ENCODE peak calls at places on chromosomes 4 and X, in nine cellular contexts. U is Right ventricle myocardium superior; N is activated T-cell treated with anti-CD3 and anti-CD28 coated beads, Interleukin-2, amount 50 U/mL, for 48 hours; S is mesendoderm; X is aorta; O is iPS-NIHi11; E is effector CD4-positive, alpha-beta T cell; C is cardiac muscle cell; W is breast epithelium. R is an unnamed sample.

GRCh38 chr4:132101526-132101925 is 1047.6 kb upstream of the PCDH10 start:
- DNase-seq in U (no peak), N (no peak), S (peak; percentile 7), X (no peak), O (no peak), E (no peak), C (no peak), W (no peak), R (no peak)

GRCh38 chrX:53918697-53919096 is 125.6 kb downstream of the PHF8 start:
- DNase-seq in U (no peak), N (no peak), S (peak; percentile 10), X (no peak), O (no peak), E (no peak), C (peak; percentile 4), W (no peak), R (no peak)

GRCh38 chr4:5370286-5370685 is 319.0 kb downstream of the STK32B start:
- DNase-seq in U (no peak), N (no peak), S (no peak), X (no peak), O (no peak), E (no peak), C (no peak), W (no peak), R (no peak)

GRCh38 chr4:151434183-151434860 is 25.3 kb downstream of the FHIP1A start:
- DNase-seq in U (no peak), N (no peak), S (no peak), X (no peak), O (no peak), E (no peak), C (no peak), W (no peak), R (no peak)

GRCh38 chr4:7984286-7984925 is 44.7 kb upstream of the AFAP1 start:
- DNase-seq in U (peak; percentile 40), N (no peak), S (no peak), X (no peak), O (no peak), E (no peak), C (no peak), W (no peak), R (peak; percentile 75)

GRCh38 chrX:70452143-70452733 is 7.6 kb downstream of the DLG3 start:
- DNase-seq in U (peak; percentile 69), N (peak; percentile 74), S (peak; percentile 64), X (peak; percentile 64), O (peak; percentile 47), E (peak; percentile 31), C (peak; percentile 46), W (peak; percentile 24), R (peak; percentile 40)

GRCh38 chr4:145565328-145565727 is 53.9 kb upstream of the MMAA start:
- DNase-seq in U (no peak), N (no peak), S (no peak), X (no peak), O (no peak), E (no peak), C (no peak), W (no peak), R (no peak)

GRCh38 chr4:114349543-114350175 is 248.9 kb upstream of the UGT8 start:
- DNase-seq in U (no peak), N (no peak), S (no peak), X (no peak), O (no peak), E (no peak), C (no peak), W (no peak), R (no peak)

GRCh38 chr4:184804621-184805020 is 21.1 kb downstream of the ACSL1 start:
- DNase-seq in U (no peak), N (no peak), S (no peak), X (no peak), O (no peak), E (no peak), C (no peak), W (no peak), R (no peak)

GRCh38 chr4:91147067-91147466 is 1019.9 kb downstream of the CCSER1 start:
- DNase-seq in U (no peak), N (no peak), S (no peak), X (no peak), O (no peak), E (no peak), C (no peak), W (no peak), R (no peak)

GRCh38 chr4:4986856-4987255 is 32.4 kb downstream of the CYTL1 start:
- DNase-seq in U (no peak), N (no peak), S (no peak), X (no peak), O (no peak), E (no peak), C (no peak), W (no peak), R (no peak)

GRCh38 chr4:3418029-3418762 is 23.6 kb upstream of the HGFAC start:
- DNase-seq in U (peak; percentile 44), N (no peak), S (peak; percentile 26), X (peak; percentile 35), O (peak; percentile 76), E (no peak), C (no peak), W (no peak), R (peak; percentile 69)

GRCh38 chr4:99723555-99724450 is 66.2 kb upstream of the C4orf54 start:
- DNase-seq in U (peak; percentile 74), N (peak; percentile 25), S (peak; percentile 46), X (peak; percentile 72), O (peak; percentile 58), E (no peak), C (no peak), W (no peak), R (no peak)

GRCh38 chr4:146095091-146095690 is 80.3 kb upstream of the LSM6 start:
- DNase-seq in U (no peak), N (no peak), S (peak; percentile 63), X (no peak), O (peak; percentile 46), E (no peak), C (peak; percentile 69), W (no peak), R (no peak)

GRCh38 chr4:42865572-42866189 is 26.8 kb upstream of the GRXCR1 start:
- DNase-seq in U (no peak), N (peak; percentile 45), S (peak; percentile 75), X (no peak), O (peak; percentile 55), E (peak; percentile 34), C (peak; percentile 66), W (no peak), R (no peak)

GRCh38 chrX:31483336-31483735 is 411.5 kb upstream of the FTHL17 start:
- DNase-seq in U (no peak), N (no peak), S (no peak), X (no peak), O (no peak), E (no peak), C (no peak), W (peak; percentile 30), R (no peak)

GRCh38 chr4:81826817-81827424 is 355.2 kb upstream of the RASGEF1B start:
- DNase-seq in U (no peak), N (no peak), S (no peak), X (no peak), O (no peak), E (no peak), C (no peak), W (no peak), R (no peak)

GRCh38 chr4:121071640-121072037 is 696 bp downstream of the NDNF start:
- DNase-seq in U (no peak), N (no peak), S (no peak), X (no peak), O (no peak), E (no peak), C (no peak), W (no peak), R (no peak)

GRCh38 chr4:7956306-7957112 is 16.8 kb upstream of the AFAP1 start:
- DNase-seq in U (no peak), N (no peak), S (no peak), X (peak; percentile 84), O (no peak), E (no peak), C (no peak), W (no peak), R (no peak)

GRCh38 chr4:6332042-6332668 is 62.5 kb downstream of the WFS1 start:
- DNase-seq in U (no peak), N (peak; percentile 46), S (peak; percentile 59), X (no peak), O (peak; percentile 80), E (no peak), C (peak; percentile 53), W (no peak), R (no peak)

GRCh38 chr4:7860600-7861158 is 79.0 kb downstream of the AFAP1 start:
- DNase-seq in U (no peak), N (no peak), S (no peak), X (no peak), O (no peak), E (no peak), C (no peak), W (no peak), R (peak; percentile 45)

GRCh38 chr4:173211222-173211621 is 42.6 kb downstream of the GALNT7 start:
- DNase-seq in U (no peak), N (no peak), S (no peak), X (no peak), O (no peak), E (no peak), C (no peak), W (no peak), R (no peak)

R was measured in upper lobe of left lung.